ENCODE peak calls at places on chromosomes 11 and 22, in seven cellular contexts. K is right atrium auricular region, B is dorsolateral prefrontal cortex, Z is K562, H is thoracic aorta, W is choroid plexus epithelial cell, Q is mucosa of descending colon. F is an unnamed sample.

GRCh38 chr11:58685973-58686720 is 45.6 kb downstream of the GLYAT start:
- DNase-seq in Q (no peak), W (no peak), K (no peak), Z (no peak), B (no peak), H (no peak), F (no peak)

GRCh38 chr11:93921695-93922468 is 71.5 kb upstream of the VSTM5 start:
- DNase-seq in B (no peak), Q (no peak), K (no peak), Z (peak; percentile 75), H (no peak), W (peak; percentile 84), F (peak; percentile 39)

GRCh38 chr11:45560935-45561330 is 104.5 kb downstream of the CHST1 start:
- DNase-seq in Q (no peak), H (no peak), K (no peak), B (no peak), Z (no peak), W (no peak), F (no peak)

GRCh38 chr11:57598831-57599155 is 1.3 kb downstream of the SERPING1 start:
- DNase-seq in K (no peak), Q (no peak), B (no peak), W (peak; percentile 55), Z (no peak), H (no peak), F (no peak)

GRCh38 chr11:96621161-96621560 is 231.3 kb downstream of the JRKL start:
- DNase-seq in H (no peak), B (no peak), Z (no peak), W (no peak), Q (no peak), K (no peak), F (no peak)

GRCh38 chr11:57200937-57201336 is 19.2 kb downstream of the LRRC55 start:
- DNase-seq in B (no peak), H (no peak), Q (no peak), Z (no peak), K (no peak), W (no peak), F (no peak)

GRCh38 chr11:66864172-66864901 is 7.5 kb downstream of the LRFN4 start:
- DNase-seq in B (no peak), W (no peak), Z (no peak), K (no peak), H (no peak), Q (peak; percentile 85), F (no peak)

GRCh38 chr22:49244466-49245420 is 582.9 kb downstream of the BRD1 start:
- DNase-seq in Z (no peak), H (no peak), W (no peak), K (peak; percentile 28), Q (no peak), B (peak; percentile 31), F (no peak)

GRCh38 chr22:45629469-45630089 is 42.1 kb upstream of the ATXN10 start:
- DNase-seq in K (no peak), Z (no peak), H (no peak), W (no peak), Q (no peak), B (no peak), F (no peak)

GRCh38 chr22:39349967-39350802 is at the start of gene SYNGR1:
- DNase-seq in K (no peak), H (no peak), Z (peak; percentile 14), B (no peak), W (no peak), Q (no peak), F (no peak)

GRCh38 chr11:66595245-66595904 is 2.4 kb downstream of the CCS start:
- DNase-seq in B (no peak), K (peak; percentile 86), Z (peak; percentile 72), Q (no peak), H (no peak), W (peak; percentile 89), F (no peak)

GRCh38 chr22:23834830-23835772 is 3.7 kb downstream of the DERL3 start:
- DNase-seq in W (no peak), Q (peak; percentile 28), K (no peak), Z (no peak), H (no peak), B (no peak), F (no peak)

GRCh38 chr11:46590740-46591606 is 2.9 kb downstream of the AMBRA1 start:
- DNase-seq in Z (no peak), Q (no peak), W (no peak), B (no peak), H (no peak), K (no peak), F (peak; percentile 39)
- H3K4me3 ChIP-seq in Z (no peak overlapping the region), Q (no peak overlapping the region), W (no peak overlapping the region), B (peak overlapping the region; percentile 98), H (peak overlapping the region; percentile 24), K (no peak overlapping the region), F (peak overlapping the region; percentile 6)

GRCh38 chr22:41766476-41766875 is 34.0 kb upstream of the CCDC134 start:
- DNase-seq in B (no peak), H (no peak), W (no peak), Z (no peak), K (no peak), Q (no peak), F (no peak)

GRCh38 chr22:41757507-41757906 is 43.0 kb upstream of the CCDC134 start:
- DNase-seq in W (no peak), Q (no peak), Z (no peak), K (no peak), B (no peak), H (no peak), F (no peak)

GRCh38 chr22:41758231-41758630 is 42.2 kb upstream of the CCDC134 start:
- DNase-seq in Q (no peak), Z (peak; percentile 27), W (peak; percentile 15), K (no peak), H (no peak), B (no peak), F (no peak)

GRCh38 chr22:41768420-41768819 is 32.1 kb upstream of the CCDC134 start:
- DNase-seq in B (no peak), H (no peak), W (peak; percentile 40), Q (no peak), K (no peak), Z (no peak), F (no peak)

DNA sequence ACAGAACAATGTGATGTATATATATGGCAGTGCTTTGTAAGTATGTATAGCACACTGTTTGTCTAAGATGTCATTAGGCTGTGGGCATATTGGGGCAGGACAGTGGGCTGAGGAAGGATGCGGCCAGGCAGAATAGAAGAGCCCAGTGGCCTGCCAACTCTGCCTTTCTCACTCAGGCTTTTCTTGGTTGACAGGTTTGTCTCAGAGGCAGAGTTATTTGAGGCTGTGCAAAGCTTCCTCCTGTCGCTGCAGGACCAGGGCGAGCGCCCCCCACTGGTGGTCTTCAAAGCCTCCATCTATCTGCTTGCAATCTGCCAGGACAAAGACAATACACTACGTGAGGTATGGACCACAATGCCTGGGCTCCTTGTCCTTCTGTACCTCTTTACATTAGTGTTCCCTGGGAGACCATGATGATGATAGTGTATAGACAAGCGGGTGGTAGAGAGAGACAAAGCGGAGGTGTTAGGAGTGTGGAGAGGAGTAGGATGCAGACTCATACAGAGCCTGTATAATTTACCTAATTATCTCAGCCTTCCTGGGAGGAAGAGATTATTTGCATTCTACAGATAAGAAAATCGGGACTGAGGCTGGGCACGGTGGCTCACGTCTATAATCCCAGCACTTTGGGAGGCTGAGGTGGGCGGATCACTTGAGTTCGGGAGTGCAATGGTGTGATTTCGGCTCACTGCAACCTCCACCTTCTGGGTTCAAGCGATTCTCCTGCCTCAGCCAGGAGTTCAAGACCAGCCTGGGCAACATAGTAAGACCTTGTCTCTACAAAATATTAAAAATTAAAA is 37.3 kb upstream of the CCDC134 start:
- DNase-seq in Z (peak; percentile 68), W (peak; percentile 45), H (no peak), K (no peak), Q (peak; percentile 34), B (no peak), F (no peak)
- TF ChIP-seq CTCF in Z (peak; percentile 65), W (peak; percentile 66), H (no peak), K (no peak), Q (no peak), B (no peak), F (peak; percentile 13)

GRCh38 chr11:100890779-100891178 is 203.7 kb downstream of the ARHGAP42 start:
- DNase-seq in K (no peak), W (peak; percentile 95), B (no peak), H (no peak), Z (no peak), Q (no peak), F (no peak)
- H3K4me3 ChIP-seq in K (no peak overlapping the region), W (no peak overlapping the region), B (no peak overlapping the region), H (no peak overlapping the region), Z (no peak overlapping the region), Q (no peak overlapping the region), F (no peak overlapping the region)

GRCh38 chr11:77495526-77495925 is 21.6 kb upstream of the PAK1 start:
- DNase-seq in Q (no peak), Z (no peak), K (no peak), W (no peak), H (no peak), B (no peak), F (no peak)
- TF ChIP-seq CTCF in Q (no peak), Z (no peak), K (no peak), W (no peak), H (no peak), B (no peak), F (no peak)

GRCh38 chr11:14971865-14972580 is at the start of gene CALCA:
- DNase-seq in H (no peak), Q (peak; percentile 26), K (no peak), W (no peak), B (no peak), Z (no peak), F (no peak)
- H3K4me3 ChIP-seq in H (peak within 1 kb of the TSS; percentile 52), Q (no peak within 1 kb of the TSS), K (peak within 1 kb of the TSS; percentile 18), W (no peak within 1 kb of the TSS), B (no peak within 1 kb of the TSS), Z (no peak within 1 kb of the TSS), F (no peak within 1 kb of the TSS)

GRCh38 chr11:70672991-70673670 is 274.8 kb downstream of the CTTN start:
- DNase-seq in Z (no peak), B (no peak), W (no peak), K (no peak), Q (no peak), H (no peak), F (no peak)

GRCh38 chr11:70671611-70672010 is 273.3 kb downstream of the CTTN start:
- DNase-seq in B (no peak), W (no peak), Z (no peak), K (no peak), Q (no peak), H (no peak), F (no peak)

GRCh38 chr11:70675697-70676374 is 277.5 kb downstream of the CTTN start:
- DNase-seq in W (no peak), Q (peak; percentile 72), Z (peak; percentile 29), K (no peak), B (no peak), H (no peak), F (peak; percentile 73)

GRCh38 chr11:70677232-70677916 is 279.0 kb downstream of the CTTN start:
- DNase-seq in W (no peak), Z (no peak), K (no peak), Q (peak; percentile 3), H (no peak), B (no peak), F (no peak)

DNA sequence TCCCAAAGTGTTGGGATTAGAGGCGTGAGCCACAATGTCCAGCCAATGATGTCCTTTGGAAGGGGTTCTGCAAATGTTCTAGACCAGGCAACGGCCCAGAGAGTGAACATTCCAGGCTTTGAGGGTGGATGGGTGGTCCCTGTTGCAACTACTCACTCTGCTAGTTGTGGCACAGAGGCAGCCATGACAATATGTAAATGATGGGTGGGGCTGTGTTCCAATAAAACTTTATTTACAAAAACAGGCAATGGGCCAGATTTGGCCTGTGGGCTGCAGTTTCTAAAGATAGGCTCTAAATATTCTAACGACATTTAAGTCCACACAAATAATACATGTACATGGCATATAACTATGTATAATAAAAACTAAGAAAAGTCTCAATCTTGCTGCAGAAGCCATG is 276.3 kb downstream of the CTTN start:
- DNase-seq in B (no peak), Z (no peak), W (no peak), K (no peak), Q (no peak), H (no peak), F (no peak)
- TF ChIP-seq CTCF in B (no peak), Z (no peak), W (no peak), K (no peak), Q (no peak), H (no peak), F (no peak)

F was measured in LNCaP clone FGC.